ENCODE peak calls at places on chromosomes 6 and 20, in seven cellular contexts. D, E, Z, K, R, P and F are unnamed samples.

GRCh38 chr20:20752712-20753111 is 40.3 kb upstream of the RALGAPA2 start:
- DNase-seq in D (no peak), E (no peak), Z (no peak), K (no peak), R (no peak), P (no peak), F (no peak)

GRCh38 chr6:3695065-3695830 is 56.3 kb downstream of the PXDC1 start:
- DNase-seq in D (no peak), E (no peak), Z (no peak), K (no peak), R (no peak), P (no peak), F (no peak)

GRCh38 chr6:139533573-139534471 is 159.4 kb upstream of the CITED2 start:
- DNase-seq in D (no peak), E (no peak), Z (no peak), K (peak), R (no peak), P (no peak), F (peak)

GRCh38 chr6:34656378-34657036 is 40.1 kb downstream of the ILRUN start:
- DNase-seq in D (no peak), E (no peak), Z (peak), K (peak), R (no peak), P (no peak), F (peak)

GRCh38 chr20:1304711-1305515 is 24.0 kb downstream of the SDCBP2 start:
- DNase-seq in D (no peak), E (no peak), Z (no peak), K (no peak), R (no peak), P (no peak), F (no peak)

GRCh38 chr20:49615401-49616153 is 47.6 kb upstream of the PTGIS start:
- DNase-seq in D (no peak), E (no peak), Z (no peak), K (peak), R (peak), P (no peak), F (no peak)

GRCh38 chr6:1757133-1757532 is 147.4 kb downstream of the FOXC1 start:
- DNase-seq in D (no peak), E (no peak), Z (no peak), K (no peak), R (no peak), P (no peak), F (no peak)

GRCh38 chr20:57080796-57081195 is 185.6 kb downstream of the BMP7 start:
- DNase-seq in D (no peak), E (peak), Z (no peak), K (peak), R (no peak), P (no peak), F (no peak)

GRCh38 chr6:166353507-166353906 is 11.2 kb upstream of the SFT2D1 start:
- DNase-seq in D (no peak), E (no peak), Z (no peak), K (no peak), R (no peak), P (no peak), F (no peak)

GRCh38 chr20:57844626-57845596 is 135.1 kb upstream of the PMEPA1 start:
- DNase-seq in D (no peak), E (no peak), Z (no peak), K (no peak), R (no peak), P (no peak), F (no peak)

GRCh38 chr6:70136996-70137395 is 165.9 kb downstream of the COL9A1 start:
- DNase-seq in D (no peak), E (no peak), Z (no peak), K (no peak), R (no peak), P (no peak), F (no peak)

GRCh38 chr20:16350465-16350864 is 222.8 kb downstream of the KIF16B start:
- DNase-seq in D (no peak), E (peak), Z (no peak), K (peak), R (peak), P (no peak), F (no peak)

GRCh38 chr6:129753422-129753821 is 43.4 kb upstream of the ARHGAP18 start:
- DNase-seq in D (no peak), E (no peak), Z (no peak), K (peak), R (no peak), P (no peak), F (peak)

GRCh38 chr20:19814241-19814640 is 56.2 kb downstream of the RIN2 start:
- DNase-seq in D (no peak), E (no peak), Z (no peak), K (no peak), R (no peak), P (no peak), F (no peak)

GRCh38 chr6:54719633-54720032 is 126.9 kb upstream of the FAM83B start:
- DNase-seq in D (no peak), E (no peak), Z (no peak), K (no peak), R (no peak), P (no peak), F (no peak)

GRCh38 chr6:169791721-169792131 is 40.3 kb downstream of the ERMARD start:
- DNase-seq in D (no peak), E (no peak), Z (peak), K (no peak), R (no peak), P (no peak), F (no peak)

GRCh38 chr20:37526839-37527637 is 638 bp downstream of the BLCAP start:
- DNase-seq in D (no peak), E (no peak), Z (no peak), K (peak), R (peak), P (no peak), F (peak)

GRCh38 chr20:62529916-62530642 is 54.3 kb upstream of the GATA5 start:
- DNase-seq in D (no peak), E (no peak), Z (no peak), K (no peak), R (no peak), P (no peak), F (no peak)

GRCh38 chr6:157893238-157893637 is 70.2 kb downstream of the SNX9 start:
- DNase-seq in D (peak), E (no peak), Z (no peak), K (no peak), R (no peak), P (no peak), F (no peak)

GRCh38 chr6:10722570-10722819 is 375 bp upstream of the TMEM14C start:
- DNase-seq in D (no peak), E (no peak), Z (no peak), K (no peak), R (no peak), P (no peak), F (no peak)

GRCh38 chr6:117448732-117449131 is 23.0 kb upstream of the ROS1 start:
- DNase-seq in D (no peak), E (peak), Z (no peak), K (peak), R (peak), P (no peak), F (no peak)

GRCh38 chr6:7087491-7087979 is 20.2 kb upstream of the RREB1 start:
- DNase-seq in D (no peak), E (no peak), Z (peak), K (no peak), R (no peak), P (no peak), F (no peak)

GRCh38 chr6:121549741-121550140 is 114.3 kb downstream of the GJA1 start:
- DNase-seq in D (no peak), E (no peak), Z (no peak), K (peak), R (peak), P (no peak), F (no peak)

GRCh38 chr20:58892932-58893224 is 40.4 kb downstream of the GNAS start:
- DNase-seq in D (no peak), E (no peak), Z (no peak), K (no peak), R (no peak), P (no peak), F (peak)

GRCh38 chr6:166430269-166430668 is 47.5 kb upstream of the MPC1 start:
- DNase-seq in D (no peak), E (no peak), Z (no peak), K (no peak), R (no peak), P (no peak), F (no peak)

GRCh38 chr20:63187338-63188158 is 28.4 kb downstream of the YTHDF1 start:
- DNase-seq in D (no peak), E (no peak), Z (no peak), K (no peak), R (no peak), P (no peak), F (no peak)

GRCh38 chr20:48002517-48002970 is 217.3 kb upstream of the SULF2 start:
- DNase-seq in D (no peak), E (no peak), Z (no peak), K (no peak), R (no peak), P (no peak), F (no peak)

GRCh38 chr20:64189986-64190385 is 25.7 kb downstream of the MYT1 start:
- DNase-seq in D (no peak), E (no peak), Z (no peak), K (no peak), R (no peak), P (no peak), F (no peak)

GRCh38 chr6:108118359-108118724 is 43.8 kb upstream of the OSTM1 start:
- DNase-seq in D (no peak), E (no peak), Z (no peak), K (no peak), R (no peak), P (no peak), F (no peak)

GRCh38 chr20:33841439-33841799 is 30.3 kb downstream of the CHMP4B start:
- DNase-seq in D (no peak), E (no peak), Z (no peak), K (no peak), R (no peak), P (no peak), F (no peak)

GRCh38 chr6:34207695-34208443 is 28.8 kb upstream of the HMGA1 start:
- DNase-seq in D (no peak), E (no peak), Z (no peak), K (no peak), R (no peak), P (no peak), F (no peak)

GRCh38 chr6:125904871-125905270 is 51.7 kb upstream of the HINT3 start:
- DNase-seq in D (no peak), E (peak), Z (peak), K (peak), R (peak), P (no peak), F (no peak)

GRCh38 chr6:150915868-150916267 is 50.4 kb downstream of the MTHFD1L start:
- DNase-seq in D (no peak), E (no peak), Z (no peak), K (peak), R (no peak), P (no peak), F (no peak)

GRCh38 chr6:5202206-5202605 is 58.5 kb downstream of the LYRM4 start:
- DNase-seq in D (no peak), E (no peak), Z (no peak), K (no peak), R (no peak), P (no peak), F (no peak)

GRCh38 chr20:1671891-1672669 is 14.5 kb upstream of the SIRPG start:
- DNase-seq in D (no peak), E (no peak), Z (peak), K (no peak), R (no peak), P (no peak), F (no peak)

GRCh38 chr6:156698239-156699016 is 78.8 kb upstream of the ARID1B start:
- DNase-seq in D (no peak), E (no peak), Z (no peak), K (no peak), R (no peak), P (no peak), F (no peak)